ENCODE peak calls at places on chromosomes 11 and 22, in ten cellular contexts. One of them, this sample, is unnamed.

GRCh38 chr11:11143849-11144248 is 209.2 kb downstream of the CSNK2A3 start:
- DNase-seq in activated naive CD8-positive, alpha-beta T cell treated with anti-CD3 and anti-CD28 coated beads, Interleukin-2, amount 50 U/mL, for 24 hours: no peak
- DNase-seq in GM12865: no peak
- DNase-seq in NCI-H1694 treated with DMSO at 0.1 percent for 48 hours: no peak
- DNase-seq in H54: no peak
- DNase-seq in AG08396: no peak
- DNase-seq in HS-27A: no peak
- DNase-seq in hippocampal formation: no peak
- DNase-seq in stimulated activated naive CD8-positive, alpha-beta T cell treated with anti-CD3 and anti-CD28 coated beads, Interleukin-15, Interleukin-2, amounts not matched to agents 100 U/mL and 50 U/mL, for 24 hours: no peak
- DNase-seq in Daoy: no peak
- DNase-seq in this sample: no peak

GRCh38 chr11:12640926-12641849 is 33.0 kb upstream of the TEAD1 start:
- DNase-seq in activated naive CD8-positive, alpha-beta T cell treated with anti-CD3 and anti-CD28 coated beads, Interleukin-2, amount 50 U/mL, for 24 hours: no peak
- DNase-seq in GM12865: no peak
- DNase-seq in NCI-H1694 treated with DMSO at 0.1 percent for 48 hours: no peak
- DNase-seq in H54: peak; percentile 15
- DNase-seq in AG08396: peak; percentile 25
- DNase-seq in HS-27A: no peak
- DNase-seq in hippocampal formation: no peak
- DNase-seq in stimulated activated naive CD8-positive, alpha-beta T cell treated with anti-CD3 and anti-CD28 coated beads, Interleukin-15, Interleukin-2, amounts not matched to agents 100 U/mL and 50 U/mL, for 24 hours: no peak
- DNase-seq in Daoy: no peak
- DNase-seq in this sample: no peak

GRCh38 chr11:127027000-127027399 is 26.4 kb upstream of the KIRREL3 start:
- DNase-seq in activated naive CD8-positive, alpha-beta T cell treated with anti-CD3 and anti-CD28 coated beads, Interleukin-2, amount 50 U/mL, for 24 hours: no peak
- DNase-seq in GM12865: no peak
- DNase-seq in NCI-H1694 treated with DMSO at 0.1 percent for 48 hours: no peak
- DNase-seq in H54: no peak
- DNase-seq in AG08396: no peak
- DNase-seq in HS-27A: no peak
- DNase-seq in hippocampal formation: peak; percentile 2
- DNase-seq in stimulated activated naive CD8-positive, alpha-beta T cell treated with anti-CD3 and anti-CD28 coated beads, Interleukin-15, Interleukin-2, amounts not matched to agents 100 U/mL and 50 U/mL, for 24 hours: no peak
- DNase-seq in Daoy: no peak
- DNase-seq in this sample: no peak

GRCh38 chr22:38080847-38081635 is 2.9 kb downstream of the SLC16A8 start:
- DNase-seq in activated naive CD8-positive, alpha-beta T cell treated with anti-CD3 and anti-CD28 coated beads, Interleukin-2, amount 50 U/mL, for 24 hours: no peak
- DNase-seq in GM12865: no peak
- DNase-seq in NCI-H1694 treated with DMSO at 0.1 percent for 48 hours: no peak
- DNase-seq in H54: no peak
- DNase-seq in AG08396: no peak
- DNase-seq in HS-27A: no peak
- DNase-seq in hippocampal formation: no peak
- DNase-seq in stimulated activated naive CD8-positive, alpha-beta T cell treated with anti-CD3 and anti-CD28 coated beads, Interleukin-15, Interleukin-2, amounts not matched to agents 100 U/mL and 50 U/mL, for 24 hours: peak; percentile 21
- DNase-seq in Daoy: peak; percentile 51
- DNase-seq in this sample: no peak

GRCh38 chr22:31497148-31497938 is 1.0 kb downstream of the SFI1 start:
- DNase-seq in activated naive CD8-positive, alpha-beta T cell treated with anti-CD3 and anti-CD28 coated beads, Interleukin-2, amount 50 U/mL, for 24 hours: no peak
- DNase-seq in GM12865: peak; percentile 52
- DNase-seq in NCI-H1694 treated with DMSO at 0.1 percent for 48 hours: no peak
- DNase-seq in H54: no peak
- DNase-seq in AG08396: no peak
- DNase-seq in HS-27A: no peak
- DNase-seq in hippocampal formation: no peak
- DNase-seq in stimulated activated naive CD8-positive, alpha-beta T cell treated with anti-CD3 and anti-CD28 coated beads, Interleukin-15, Interleukin-2, amounts not matched to agents 100 U/mL and 50 U/mL, for 24 hours: no peak
- DNase-seq in Daoy: no peak
- DNase-seq in this sample: no peak

GRCh38 chr11:115159122-115159665 is 345.0 kb downstream of the CADM1 start:
- DNase-seq in activated naive CD8-positive, alpha-beta T cell treated with anti-CD3 and anti-CD28 coated beads, Interleukin-2, amount 50 U/mL, for 24 hours: no peak
- DNase-seq in GM12865: no peak
- DNase-seq in NCI-H1694 treated with DMSO at 0.1 percent for 48 hours: no peak
- DNase-seq in H54: no peak
- DNase-seq in AG08396: no peak
- DNase-seq in HS-27A: no peak
- DNase-seq in hippocampal formation: no peak
- DNase-seq in stimulated activated naive CD8-positive, alpha-beta T cell treated with anti-CD3 and anti-CD28 coated beads, Interleukin-15, Interleukin-2, amounts not matched to agents 100 U/mL and 50 U/mL, for 24 hours: no peak
- DNase-seq in Daoy: no peak
- DNase-seq in this sample: no peak

GRCh38 chr11:24760681-24761080 is 263.8 kb downstream of the LUZP2 start:
- DNase-seq in activated naive CD8-positive, alpha-beta T cell treated with anti-CD3 and anti-CD28 coated beads, Interleukin-2, amount 50 U/mL, for 24 hours: no peak
- DNase-seq in GM12865: no peak
- DNase-seq in NCI-H1694 treated with DMSO at 0.1 percent for 48 hours: no peak
- DNase-seq in H54: no peak
- DNase-seq in AG08396: no peak
- DNase-seq in HS-27A: no peak
- DNase-seq in hippocampal formation: no peak
- DNase-seq in stimulated activated naive CD8-positive, alpha-beta T cell treated with anti-CD3 and anti-CD28 coated beads, Interleukin-15, Interleukin-2, amounts not matched to agents 100 U/mL and 50 U/mL, for 24 hours: no peak
- DNase-seq in Daoy: no peak
- DNase-seq in this sample: no peak

GRCh38 chr11:134802116-134802515 is 390.1 kb upstream of the B3GAT1 start:
- DNase-seq in activated naive CD8-positive, alpha-beta T cell treated with anti-CD3 and anti-CD28 coated beads, Interleukin-2, amount 50 U/mL, for 24 hours: no peak
- DNase-seq in GM12865: no peak
- DNase-seq in NCI-H1694 treated with DMSO at 0.1 percent for 48 hours: no peak
- DNase-seq in H54: no peak
- DNase-seq in AG08396: no peak
- DNase-seq in HS-27A: no peak
- DNase-seq in hippocampal formation: no peak
- DNase-seq in stimulated activated naive CD8-positive, alpha-beta T cell treated with anti-CD3 and anti-CD28 coated beads, Interleukin-15, Interleukin-2, amounts not matched to agents 100 U/mL and 50 U/mL, for 24 hours: no peak
- DNase-seq in Daoy: peak; percentile 40
- DNase-seq in this sample: no peak

GRCh38 chr11:80726236-80726635 is 1285.4 kb upstream of the TENM4 start:
- DNase-seq in activated naive CD8-positive, alpha-beta T cell treated with anti-CD3 and anti-CD28 coated beads, Interleukin-2, amount 50 U/mL, for 24 hours: no peak
- DNase-seq in GM12865: no peak
- DNase-seq in NCI-H1694 treated with DMSO at 0.1 percent for 48 hours: no peak
- DNase-seq in H54: no peak
- DNase-seq in AG08396: no peak
- DNase-seq in HS-27A: no peak
- DNase-seq in hippocampal formation: no peak
- DNase-seq in stimulated activated naive CD8-positive, alpha-beta T cell treated with anti-CD3 and anti-CD28 coated beads, Interleukin-15, Interleukin-2, amounts not matched to agents 100 U/mL and 50 U/mL, for 24 hours: no peak
- DNase-seq in Daoy: no peak
- DNase-seq in this sample: no peak

GRCh38 chr11:11618973-11619435 is 2.8 kb downstream of the GALNT18 start:
- DNase-seq in activated naive CD8-positive, alpha-beta T cell treated with anti-CD3 and anti-CD28 coated beads, Interleukin-2, amount 50 U/mL, for 24 hours: no peak
- DNase-seq in GM12865: no peak
- DNase-seq in NCI-H1694 treated with DMSO at 0.1 percent for 48 hours: no peak
- DNase-seq in H54: no peak
- DNase-seq in AG08396: no peak
- DNase-seq in HS-27A: no peak
- DNase-seq in hippocampal formation: no peak
- DNase-seq in stimulated activated naive CD8-positive, alpha-beta T cell treated with anti-CD3 and anti-CD28 coated beads, Interleukin-15, Interleukin-2, amounts not matched to agents 100 U/mL and 50 U/mL, for 24 hours: no peak
- DNase-seq in Daoy: no peak
- DNase-seq in this sample: no peak

GRCh38 chr11:48025983-48026340 is 45.6 kb downstream of the PTPRJ start:
- DNase-seq in activated naive CD8-positive, alpha-beta T cell treated with anti-CD3 and anti-CD28 coated beads, Interleukin-2, amount 50 U/mL, for 24 hours: no peak
- DNase-seq in GM12865: no peak
- DNase-seq in NCI-H1694 treated with DMSO at 0.1 percent for 48 hours: no peak
- DNase-seq in H54: no peak
- DNase-seq in AG08396: no peak
- DNase-seq in HS-27A: no peak
- DNase-seq in hippocampal formation: no peak
- DNase-seq in stimulated activated naive CD8-positive, alpha-beta T cell treated with anti-CD3 and anti-CD28 coated beads, Interleukin-15, Interleukin-2, amounts not matched to agents 100 U/mL and 50 U/mL, for 24 hours: no peak
- DNase-seq in Daoy: no peak
- DNase-seq in this sample: no peak

GRCh38 chr11:125624756-125625213 is at the start of gene CHEK1:
- DNase-seq in activated naive CD8-positive, alpha-beta T cell treated with anti-CD3 and anti-CD28 coated beads, Interleukin-2, amount 50 U/mL, for 24 hours: no peak
- DNase-seq in GM12865: no peak
- DNase-seq in NCI-H1694 treated with DMSO at 0.1 percent for 48 hours: no peak
- DNase-seq in H54: no peak
- DNase-seq in AG08396: no peak
- DNase-seq in HS-27A: no peak
- DNase-seq in hippocampal formation: no peak
- DNase-seq in stimulated activated naive CD8-positive, alpha-beta T cell treated with anti-CD3 and anti-CD28 coated beads, Interleukin-15, Interleukin-2, amounts not matched to agents 100 U/mL and 50 U/mL, for 24 hours: no peak
- DNase-seq in Daoy: no peak
- DNase-seq in this sample: no peak

GRCh38 chr11:94641167-94641761 is 74.1 kb downstream of the PIWIL4 start:
- DNase-seq in activated naive CD8-positive, alpha-beta T cell treated with anti-CD3 and anti-CD28 coated beads, Interleukin-2, amount 50 U/mL, for 24 hours: no peak
- DNase-seq in GM12865: no peak
- DNase-seq in NCI-H1694 treated with DMSO at 0.1 percent for 48 hours: no peak
- DNase-seq in H54: no peak
- DNase-seq in AG08396: no peak
- DNase-seq in HS-27A: no peak
- DNase-seq in hippocampal formation: no peak
- DNase-seq in stimulated activated naive CD8-positive, alpha-beta T cell treated with anti-CD3 and anti-CD28 coated beads, Interleukin-15, Interleukin-2, amounts not matched to agents 100 U/mL and 50 U/mL, for 24 hours: no peak
- DNase-seq in Daoy: no peak
- DNase-seq in this sample: no peak

GRCh38 chr11:64095286-64095825 is 59.6 kb downstream of the FLRT1 start:
- DNase-seq in activated naive CD8-positive, alpha-beta T cell treated with anti-CD3 and anti-CD28 coated beads, Interleukin-2, amount 50 U/mL, for 24 hours: no peak
- DNase-seq in GM12865: no peak
- DNase-seq in NCI-H1694 treated with DMSO at 0.1 percent for 48 hours: peak; percentile 16
- DNase-seq in H54: no peak
- DNase-seq in AG08396: no peak
- DNase-seq in HS-27A: no peak
- DNase-seq in hippocampal formation: no peak
- DNase-seq in stimulated activated naive CD8-positive, alpha-beta T cell treated with anti-CD3 and anti-CD28 coated beads, Interleukin-15, Interleukin-2, amounts not matched to agents 100 U/mL and 50 U/mL, for 24 hours: no peak
- DNase-seq in Daoy: no peak
- DNase-seq in this sample: no peak

This sample was measured in SJSA1.